ENCODE peak calls at places on chromosomes 2 and 18, in four cellular contexts. A, T, U and S are unnamed samples.

GRCh38 chr2:182715121-182715895 is 749 bp upstream of the DNAJC10 start:
- DNase-seq in U (no peak), T (no peak), A (no peak), S (no peak)

GRCh38 chr2:238498188-238498587 is 71.5 kb downstream of the ASB1 start:
- DNase-seq in A (no peak), T (peak; percentile 12), U (no peak), S (no peak)

GRCh38 chr2:234377761-234378341 is 119.0 kb downstream of the ARL4C start:
- DNase-seq in A (no peak), T (no peak), U (no peak), S (no peak)

GRCh38 chr2:180707867-180708205 is 272.6 kb upstream of the UBE2E3 start:
- DNase-seq in T (no peak), U (no peak), A (no peak), S (no peak)

GRCh38 chr2:39632871-39633270 is 32.8 kb upstream of the TMEM178A start:
- DNase-seq in A (no peak), T (no peak), U (no peak), S (no peak)

GRCh38 chr2:119282966-119283511 is 59.4 kb downstream of the STEAP3 start:
- DNase-seq in U (no peak), T (no peak), A (peak; percentile 62), S (peak; percentile 37)

GRCh38 chr2:223668302-223668998 is 66.3 kb upstream of the SCG2 start:
- DNase-seq in A (no peak), U (no peak), T (no peak), S (no peak)

GRCh38 chr18:24270937-24271380 is 126.7 kb downstream of the OSBPL1A start:
- DNase-seq in T (no peak), U (no peak), A (no peak), S (no peak)

GRCh38 chr2:231068525-231069222 is 12.0 kb downstream of the PSMD1 start:
- DNase-seq in A (no peak), T (no peak), U (no peak), S (no peak)

GRCh38 chr2:29155578-29155977 is 40.4 kb downstream of the CLIP4 start:
- DNase-seq in T (no peak), U (no peak), A (no peak), S (no peak)

GRCh38 chr2:42849311-42849710 is 56.9 kb upstream of the HAAO start:
- DNase-seq in A (no peak), T (no peak), U (peak; percentile 13), S (no peak)

GRCh38 chr2:42851740-42852250 is 59.4 kb upstream of the HAAO start:
- DNase-seq in U (peak; percentile 9), A (no peak), T (no peak), S (no peak)

GRCh38 chr2:42848726-42849290 is 56.4 kb upstream of the HAAO start:
- DNase-seq in T (peak; percentile 3), U (peak; percentile 9), A (no peak), S (no peak)

GRCh38 chr2:42851186-42851585 is 58.8 kb upstream of the HAAO start:
- DNase-seq in U (peak; percentile 33), A (no peak), T (peak; percentile 39), S (no peak)

DNA sequence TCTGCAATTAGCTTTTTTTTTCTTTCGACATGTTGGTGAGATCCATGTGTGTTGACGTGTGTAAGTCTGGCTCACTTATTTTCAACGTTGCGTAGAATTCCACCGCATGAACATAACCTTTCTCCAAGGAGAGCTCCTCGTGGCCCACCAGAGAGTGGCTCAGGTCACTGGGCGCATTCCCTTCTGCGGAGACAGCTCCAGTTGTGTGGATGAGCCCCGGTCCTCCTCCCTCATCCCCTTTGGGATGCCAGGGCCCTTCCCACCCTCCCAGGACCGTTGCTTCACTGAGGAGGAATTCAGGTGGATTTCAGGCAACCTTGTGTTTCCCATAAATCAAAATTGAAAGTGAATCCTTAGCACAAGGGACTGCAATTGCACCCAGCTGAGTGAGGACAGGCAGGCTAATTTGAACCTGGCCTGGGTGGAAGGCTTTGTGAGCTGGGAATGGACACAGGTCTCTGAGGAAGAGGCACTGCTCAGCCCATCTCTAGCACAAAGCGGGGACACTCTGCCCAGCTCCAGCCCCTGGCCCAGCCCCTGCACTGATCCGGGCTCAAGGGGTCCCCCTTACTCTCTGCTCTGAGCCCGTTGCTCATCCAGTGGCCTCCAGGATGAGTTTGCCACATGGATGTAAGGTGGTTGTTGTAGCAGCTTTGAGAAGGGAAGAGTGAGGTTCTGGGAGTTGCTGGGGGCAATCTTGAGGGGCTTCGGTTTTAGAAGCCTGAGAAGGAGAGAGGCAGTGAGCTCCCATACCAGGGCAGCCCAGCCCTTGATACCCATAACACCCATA is 57.8 kb upstream of the HAAO start:
- DNase-seq in U (peak; percentile 15), T (peak; percentile 16), A (no peak), S (no peak)
- H3K27ac ChIP-seq in U (no peak overlapping the region), T (no peak overlapping the region), A (no peak overlapping the region), S (no peak overlapping the region)

GRCh38 chr2:62455957-62456692 is 49.9 kb downstream of the TMEM17 start:
- DNase-seq in T (no peak), U (no peak), A (no peak), S (no peak)
- H3K27ac ChIP-seq in T (no peak overlapping the region), U (peak overlapping the region; percentile 77), A (no peak overlapping the region), S (no peak overlapping the region)

DNA sequence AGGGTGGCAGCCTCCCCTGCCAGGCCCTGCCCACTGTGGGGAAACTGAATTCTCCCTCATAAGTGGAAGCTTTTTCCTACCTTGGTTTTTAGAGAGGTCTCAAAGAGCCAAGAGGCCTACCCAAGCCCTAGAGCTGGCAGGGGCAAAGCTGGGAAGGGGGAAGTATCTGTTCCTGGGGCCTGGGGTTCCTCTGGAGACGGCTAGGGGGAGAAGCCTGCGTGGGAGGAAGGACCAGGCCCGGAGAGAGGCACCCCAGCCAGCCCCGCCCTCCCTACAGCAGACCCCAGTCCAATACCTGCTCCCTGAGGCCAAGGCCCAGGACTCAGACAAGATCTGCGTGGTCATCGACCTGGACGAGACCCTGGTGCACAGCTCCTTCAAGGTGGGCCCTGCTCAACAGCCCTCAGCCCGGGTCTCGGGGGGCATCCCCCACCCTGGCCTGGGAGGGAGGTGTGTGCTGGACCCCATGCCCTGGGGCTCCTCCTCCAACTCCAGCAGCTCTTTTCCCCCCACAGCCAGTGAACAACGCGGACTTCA is 2.2 kb downstream of the CTDSP1 start:
- DNase-seq in A (no peak), T (no peak), U (no peak), S (peak; percentile 31)
- H3K27ac ChIP-seq in A (peak overlapping the region; percentile 99), T (peak overlapping the region; percentile 99), U (peak overlapping the region; percentile 22), S (peak overlapping the region; percentile 94)

DNA sequence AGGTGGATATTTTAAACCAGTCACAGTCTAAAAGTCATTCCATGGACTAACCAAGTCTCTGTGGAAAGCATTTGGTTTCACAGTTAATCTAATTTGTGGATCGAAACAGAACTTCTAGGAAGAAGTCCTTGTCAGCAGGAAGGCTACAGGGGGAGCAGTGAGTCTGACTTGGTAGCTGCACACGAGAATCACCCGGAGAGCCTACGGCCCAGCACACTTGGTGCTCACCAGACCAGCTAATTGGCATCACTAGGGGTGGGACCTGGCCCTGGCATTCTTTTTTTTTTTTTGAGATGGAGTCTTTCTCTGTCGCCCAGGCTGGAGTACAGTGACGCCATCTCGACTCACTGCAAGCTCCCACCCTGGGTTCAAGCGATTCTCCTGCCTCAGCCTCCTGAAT is 97.7 kb downstream of the ZNF532 start:
- DNase-seq in T (no peak), A (no peak), U (no peak), S (no peak)
- H3K27ac ChIP-seq in T (no peak overlapping the region), A (no peak overlapping the region), U (no peak overlapping the region), S (no peak overlapping the region)

DNA sequence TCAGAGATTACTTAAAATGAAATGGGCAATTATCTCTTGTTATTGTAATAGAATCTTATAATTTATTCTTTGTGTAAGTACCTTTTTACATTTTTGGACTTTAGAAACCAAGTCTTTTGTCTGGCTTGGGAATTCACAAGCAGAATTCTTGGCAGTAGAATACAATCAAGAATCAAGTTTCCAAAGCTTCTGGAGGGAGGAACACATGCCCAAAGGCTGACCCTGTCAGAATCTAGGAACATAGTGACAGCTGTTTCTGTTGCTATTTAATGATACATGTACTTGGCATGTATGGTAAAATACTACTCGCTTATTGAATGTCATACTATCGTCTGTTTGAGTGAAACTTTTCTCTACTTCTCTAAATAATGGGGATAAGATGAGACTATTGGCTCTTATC is 105.8 kb downstream of the DSEL start:
- DNase-seq in A (no peak), U (no peak), T (no peak), S (no peak)
- H3K27ac ChIP-seq in A (no peak overlapping the region), U (no peak overlapping the region), T (no peak overlapping the region), S (no peak overlapping the region)

GRCh38 chr2:95039410-95039809 is 13.9 kb downstream of the MAL start:
- DNase-seq in A (no peak), U (no peak), T (no peak), S (no peak)
- H3K27ac ChIP-seq in A (no peak overlapping the region), U (no peak overlapping the region), T (no peak overlapping the region), S (no peak overlapping the region)

GRCh38 chr2:102796337-102796736 is 34.5 kb downstream of the TMEM182 start:
- DNase-seq in T (no peak), A (peak; percentile 39), U (no peak), S (no peak)

GRCh38 chr2:102789349-102790085 is 27.7 kb downstream of the TMEM182 start:
- DNase-seq in U (no peak), T (no peak), A (no peak), S (no peak)

GRCh38 chr2:102795641-102796040 is 33.8 kb downstream of the TMEM182 start:
- DNase-seq in U (no peak), T (no peak), A (no peak), S (no peak)

GRCh38 chr2:102790086-102790453 is 28.2 kb downstream of the TMEM182 start:
- DNase-seq in U (no peak), A (no peak), T (no peak), S (no peak)

DNA sequence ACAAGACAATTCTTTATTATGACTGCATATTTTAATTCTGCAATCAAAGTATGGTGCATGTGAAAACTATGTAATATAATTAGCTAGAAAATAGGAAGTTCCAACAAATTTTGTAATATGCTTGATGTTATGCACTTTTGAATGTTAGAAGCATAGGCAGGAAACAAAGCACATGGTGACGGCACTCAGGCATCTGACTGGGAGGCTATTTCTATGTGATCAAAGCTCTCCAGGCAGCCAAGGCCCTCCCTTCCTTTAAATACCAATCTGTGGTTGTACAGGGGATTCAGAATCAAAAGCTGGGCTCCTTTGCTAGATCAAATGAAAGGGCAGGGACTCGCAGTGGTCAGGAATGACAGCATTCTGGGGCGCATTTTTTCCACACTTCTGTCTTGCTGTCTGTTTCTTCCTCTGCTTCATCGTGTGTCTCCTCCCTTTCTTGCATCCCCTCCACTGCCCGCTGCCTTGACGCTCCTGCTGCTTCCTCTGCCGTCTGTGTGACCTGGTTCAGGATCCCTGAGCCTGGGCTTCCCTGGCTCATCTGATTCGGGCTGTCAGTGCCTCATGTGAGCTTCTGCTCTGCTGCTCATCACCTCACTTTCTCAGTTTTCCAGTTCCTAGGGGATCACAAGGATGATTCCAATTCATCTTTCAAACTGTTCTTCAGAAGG is 30.8 kb downstream of the TMEM182 start:
- DNase-seq in A (no peak), U (no peak), T (no peak), S (no peak)
- H3K27ac ChIP-seq in A (peak overlapping the region; percentile 84), U (no peak overlapping the region), T (peak overlapping the region; percentile 52), S (no peak overlapping the region)

GRCh38 chr18:51578403-51578980 is 381.0 kb upstream of the MEX3C start:
- DNase-seq in T (no peak), A (no peak), U (no peak), S (no peak)
- H3K27ac ChIP-seq in T (no peak overlapping the region), A (no peak overlapping the region), U (no peak overlapping the region), S (no peak overlapping the region)